ENCODE peak calls at places on chromosomes 4 and X, in seven cellular contexts. E is tibial nerve, D is DND-41, N is pancreas, V is PC-3, M is endothelial cell of umbilical vein, O is lower lobe of right lung. I is an unnamed sample.

GRCh38 chr4:110854021-110854678 is 231.3 kb upstream of the PITX2 start:
- DNase-seq in D (no peak), V (peak; percentile 27), M (peak; percentile 24), N (no peak), E (no peak), O (no peak), I (peak; percentile 56)

GRCh38 chr4:154877110-154877760 is 96.2 kb downstream of the RBM46 start:
- DNase-seq in V (peak; percentile 27), O (no peak), M (peak; percentile 6), E (no peak), N (no peak), D (no peak), I (no peak)

GRCh38 chrX:108537005-108537404 is 97.4 kb downstream of the COL4A5 start:
- DNase-seq in M (peak; percentile 47), N (no peak), O (no peak), V (peak; percentile 73), D (peak; percentile 3), E (peak; percentile 35), I (no peak)

GRCh38 chr4:21134994-21135393 is 434.7 kb downstream of the PACRGL start:
- DNase-seq in E (no peak), O (no peak), M (peak; percentile 62), D (no peak), N (no peak), V (peak; percentile 44), I (no peak)

GRCh38 chrX:84469226-84469625 is 33.0 kb downstream of the HDX start:
- DNase-seq in D (no peak), V (peak; percentile 37), O (no peak), E (no peak), N (no peak), M (peak; percentile 62), I (no peak)

GRCh38 chr4:159400782-159401712 is 298.2 kb downstream of the RAPGEF2 start:
- DNase-seq in O (no peak), V (no peak), D (no peak), M (no peak), E (no peak), N (no peak), I (no peak)

GRCh38 chr4:106609917-106610316 is 241.3 kb upstream of the GIMD1 start:
- DNase-seq in N (no peak), E (no peak), M (no peak), D (no peak), V (no peak), O (no peak), I (no peak)

GRCh38 chr4:94595880-94596483 is 144.2 kb downstream of the PDLIM5 start:
- DNase-seq in V (peak; percentile 60), E (no peak), M (peak; percentile 76), D (no peak), N (no peak), O (no peak), I (no peak)

GRCh38 chrX:46574337-46574940 is 874 bp downstream of the CHST7 start:
- DNase-seq in M (peak; percentile 29), V (no peak), D (no peak), E (no peak), N (no peak), O (peak; percentile 54), I (no peak)

GRCh38 chrX:154452823-154453222 is 5.3 kb upstream of the PLXNA3 start:
- DNase-seq in D (no peak), M (no peak), N (no peak), E (no peak), V (no peak), O (no peak), I (no peak)

GRCh38 chr4:174283507-174284180 is at the start of the genes CEP44 and FBXO8:
- DNase-seq in O (peak; percentile 73), N (peak; percentile 44), E (peak; percentile 72), V (peak; percentile 67), D (peak; percentile 79), M (peak; percentile 91), I (peak; percentile 72)

GRCh38 chrX:52271212-52271611 is 86.5 kb downstream of the MAGED4 start:
- DNase-seq in E (no peak), N (no peak), O (no peak), D (peak; percentile 6), V (peak; percentile 23), M (no peak), I (no peak)

GRCh38 chr4:44583393-44583792 is 68.0 kb downstream of the YIPF7 start:
- DNase-seq in E (no peak), D (no peak), N (no peak), O (no peak), M (no peak), V (peak; percentile 10), I (no peak)

GRCh38 chr4:76779740-76780459 is 118.0 kb downstream of the SOWAHB start:
- DNase-seq in N (no peak), V (no peak), E (no peak), D (no peak), M (peak; percentile 27), O (no peak), I (no peak)

GRCh38 chr4:149306537-149306936 is 509.1 kb downstream of the IQCM start:
- DNase-seq in D (no peak), M (no peak), V (no peak), N (no peak), E (no peak), O (no peak), I (no peak)

GRCh38 chr4:108483077-108483476 is 137.3 kb upstream of the RPL34 start:
- DNase-seq in M (no peak), N (no peak), O (no peak), D (peak; percentile 92), V (no peak), E (no peak), I (no peak)

GRCh38 chr4:141654098-141654497 is 17.7 kb downstream of the IL15 start:
- DNase-seq in O (peak; percentile 43), E (no peak), D (no peak), N (peak; percentile 6), V (peak; percentile 65), M (peak; percentile 82), I (peak; percentile 28)

GRCh38 chr4:153809307-153809706 is 20.4 kb upstream of the SFRP2 start:
- DNase-seq in E (no peak), O (no peak), V (no peak), M (no peak), N (no peak), D (peak; percentile 72), I (no peak)

GRCh38 chr4:185867770-185868169 is 55.8 kb upstream of the SORBS2 start:
- DNase-seq in D (no peak), N (no peak), E (no peak), O (no peak), M (no peak), V (no peak), I (no peak)

GRCh38 chr4:168264903-168265302 is 53.6 kb downstream of the DDX60 start:
- DNase-seq in E (no peak), M (no peak), N (no peak), D (no peak), V (no peak), O (no peak), I (no peak)

GRCh38 chr4:3031357-3032064 is 42.8 kb downstream of the HTT-AS start:
- DNase-seq in O (peak; percentile 82), V (peak; percentile 36), E (no peak), D (no peak), N (peak; percentile 76), M (no peak), I (no peak)

GRCh38 chrX:72048515-72049455 is 82.9 kb downstream of the RTL5 start:
- DNase-seq in N (no peak), M (no peak), D (peak; percentile 4), V (peak; percentile 10), E (no peak), O (no peak), I (peak; percentile 31)

GRCh38 chr4:82569076-82569475 is 7.3 kb upstream of the TMEM150C start:
- DNase-seq in V (no peak), D (no peak), M (no peak), O (no peak), N (no peak), E (no peak), I (no peak)

GRCh38 chr4:137367608-137368007 is 164.7 kb downstream of the PCDH18 start:
- DNase-seq in D (no peak), V (peak; percentile 29), N (no peak), M (no peak), O (no peak), E (no peak), I (no peak)

GRCh38 chr4:137375111-137375850 is 157.0 kb downstream of the PCDH18 start:
- DNase-seq in E (no peak), V (no peak), D (no peak), N (no peak), M (no peak), O (no peak), I (no peak)

GRCh38 chr4:137370699-137371098 is 161.6 kb downstream of the PCDH18 start:
- DNase-seq in M (no peak), O (no peak), V (no peak), E (no peak), D (no peak), N (no peak), I (no peak)

DNA sequence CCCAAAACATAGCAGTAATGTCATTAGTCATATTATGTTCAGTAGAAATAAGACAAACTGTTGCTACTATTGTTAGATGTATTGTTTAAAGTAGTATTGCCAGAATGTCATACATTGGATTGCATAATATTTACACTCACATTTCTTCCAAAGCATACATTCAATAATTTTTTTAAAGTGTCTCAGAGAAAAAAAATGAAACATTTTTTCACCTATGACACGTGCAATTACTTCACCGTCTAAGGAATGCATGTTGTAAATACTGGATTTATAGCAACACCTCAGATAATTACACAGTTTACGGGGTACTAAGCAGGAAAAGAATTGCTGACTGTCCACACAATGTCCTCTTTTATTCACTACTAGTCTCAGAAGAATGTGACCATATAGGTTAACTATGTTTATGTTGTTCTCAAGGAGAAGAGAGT is 162.1 kb downstream of the PCDH18 start:
- DNase-seq in D (no peak), M (no peak), E (no peak), O (no peak), N (no peak), V (peak; percentile 60), I (no peak)
- H3K27ac ChIP-seq in D (no peak overlapping the region), M (no peak overlapping the region), E (no peak overlapping the region), O (no peak overlapping the region), N (no peak overlapping the region), V (no peak overlapping the region), I (no peak overlapping the region)

DNA sequence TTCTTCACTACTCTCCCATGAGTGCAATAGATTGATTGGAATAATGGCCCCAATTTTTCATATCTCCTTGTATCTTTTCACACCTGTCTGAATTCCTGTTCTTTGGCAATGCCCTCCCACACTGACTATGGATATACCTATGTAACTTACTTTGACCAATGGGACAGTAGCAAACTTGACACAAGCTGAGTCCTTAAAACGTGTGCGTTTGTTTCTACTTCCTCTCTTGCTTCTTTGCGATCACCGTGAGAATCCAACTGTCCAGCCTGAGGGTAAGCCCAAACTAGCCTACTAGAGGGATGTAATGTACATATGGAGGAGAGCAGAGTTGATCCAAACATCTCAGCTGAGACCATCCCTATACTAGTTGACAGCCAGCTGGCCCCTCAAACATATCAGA is 19.3 kb downstream of the TEC start:
- DNase-seq in V (no peak), M (no peak), E (no peak), O (no peak), N (no peak), D (no peak), I (no peak)
- TF ChIP-seq CTCF in V (no peak), M (no peak), E (no peak), O (no peak), N (no peak), D (no peak), I (no peak)

GRCh38 chr4:88569944-88570455 is 22.3 kb upstream of the HERC3 start:
- DNase-seq in E (no peak), D (no peak), O (no peak), N (no peak), V (no peak), M (no peak), I (no peak)
- H3K4me3 ChIP-seq in E (no peak overlapping the region), D (no peak overlapping the region), O (no peak overlapping the region), N (no peak overlapping the region), V (no peak overlapping the region), M (no peak overlapping the region), I (no peak overlapping the region)

GRCh38 chrX:151985531-151985930 is 11.1 kb upstream of the GABRE start:
- DNase-seq in D (no peak), O (no peak), E (no peak), V (no peak), N (no peak), M (peak; percentile 3), I (no peak)
- H3K27ac ChIP-seq in D (no peak overlapping the region), O (no peak overlapping the region), E (no peak overlapping the region), V (no peak overlapping the region), N (no peak overlapping the region), M (peak overlapping the region; percentile 99), I (no peak overlapping the region)

I was measured in transverse colon.